ENCODE peak calls at places on chromosomes 6 and 20, in six cellular contexts. A, F, U, O, P and M are unnamed samples.
A peak's percentile ranks its signal among the peaks of the same experiment; 100 is the strongest.

GRCh38 chr6:99490608-99491007 is 24.6 kb downstream of the USP45 start:
- DNase-seq in A (no peak), F (no peak), U (no peak), O (no peak), P (no peak), M (no peak)

GRCh38 chr6:53718597-53719460 is 53.3 kb upstream of the KLHL31 start:
- DNase-seq in A (peak; percentile 54), F (peak; percentile 64), U (peak; percentile 40), O (peak; percentile 44), P (peak; percentile 19), M (peak; percentile 22)

GRCh38 chr6:34200340-34200971 is 36.2 kb upstream of the HMGA1 start:
- DNase-seq in A (no peak), F (peak; percentile 31), U (no peak), O (no peak), P (no peak), M (no peak)

GRCh38 chr20:19621072-19621471 is 137.0 kb upstream of the RIN2 start:
- DNase-seq in A (no peak), F (no peak), U (no peak), O (no peak), P (no peak), M (no peak)

GRCh38 chr20:8155229-8155628 is 23.2 kb downstream of the PLCB1 start:
- DNase-seq in A (no peak), F (peak; percentile 75), U (no peak), O (no peak), P (no peak), M (no peak)

GRCh38 chr6:136036071-136036380 is 184.5 kb downstream of the PDE7B start:
- DNase-seq in A (no peak), F (no peak), U (no peak), O (no peak), P (no peak), M (no peak)

GRCh38 chr6:31114970-31115849 is 610 bp downstream of the PSORS1C1 start:
- DNase-seq in A (peak; percentile 42), F (peak; percentile 79), U (no peak), O (no peak), P (no peak), M (no peak)

GRCh38 chr6:158328446-158328845 is 16.2 kb downstream of the TULP4 start:
- DNase-seq in A (no peak), F (no peak), U (no peak), O (no peak), P (no peak), M (no peak)

GRCh38 chr6:93751969-93752368 is 332.6 kb upstream of the EPHA7 start:
- DNase-seq in A (no peak), F (no peak), U (no peak), O (no peak), P (no peak), M (no peak)

GRCh38 chr20:53599910-53600632 is 6.4 kb upstream of the ZNF217 start:
- DNase-seq in A (no peak), F (no peak), U (no peak), O (peak; percentile 11), P (no peak), M (no peak)

GRCh38 chr6:4025681-4026080 is 53.3 kb downstream of the FAM217A start:
- DNase-seq in A (no peak), F (no peak), U (no peak), O (no peak), P (no peak), M (no peak)

GRCh38 chr6:106133040-106133439 is 46.9 kb downstream of the PRDM1 start:
- DNase-seq in A (no peak), F (no peak), U (no peak), O (no peak), P (no peak), M (no peak)

GRCh38 chr6:92341224-92341623 is 1078.1 kb downstream of the EPHA7 start:
- DNase-seq in A (no peak), F (no peak), U (no peak), O (no peak), P (no peak), M (no peak)

GRCh38 chr6:92050216-92050615 is 1369.1 kb downstream of the EPHA7 start:
- DNase-seq in A (no peak), F (no peak), U (no peak), O (no peak), P (no peak), M (no peak)

GRCh38 chr6:37192669-37193068 is 22.7 kb downstream of the PIM1 start:
- DNase-seq in A (no peak), F (no peak), U (no peak), O (no peak), P (no peak), M (no peak)

GRCh38 chr20:33995053-33995816 is 1.5 kb downstream of the RALY start:
- DNase-seq in A (no peak), F (no peak), U (no peak), O (no peak), P (peak; percentile 13), M (no peak)

GRCh38 chr6:155126727-155127439 is 131.8 kb downstream of the TIAM2 start:
- DNase-seq in A (no peak), F (peak; percentile 72), U (no peak), O (no peak), P (no peak), M (no peak)

GRCh38 chr6:156826290-156826955 is 49.2 kb downstream of the ARID1B start:
- DNase-seq in A (no peak), F (no peak), U (no peak), O (no peak), P (no peak), M (no peak)

GRCh38 chr6:10412165-10412947 is 2.5 kb downstream of the TFAP2A start:
- DNase-seq in A (no peak), F (peak; percentile 92), U (no peak), O (no peak), P (peak; percentile 29), M (peak; percentile 64)

GRCh38 chr6:71197770-71198169 is 90.8 kb upstream of the OGFRL1 start:
- DNase-seq in A (no peak), F (no peak), U (no peak), O (no peak), P (no peak), M (no peak)

GRCh38 chr20:9884666-9885065 is 45.8 kb upstream of the PAK5 start:
- DNase-seq in A (no peak), F (peak; percentile 40), U (no peak), O (no peak), P (no peak), M (no peak)

DNA sequence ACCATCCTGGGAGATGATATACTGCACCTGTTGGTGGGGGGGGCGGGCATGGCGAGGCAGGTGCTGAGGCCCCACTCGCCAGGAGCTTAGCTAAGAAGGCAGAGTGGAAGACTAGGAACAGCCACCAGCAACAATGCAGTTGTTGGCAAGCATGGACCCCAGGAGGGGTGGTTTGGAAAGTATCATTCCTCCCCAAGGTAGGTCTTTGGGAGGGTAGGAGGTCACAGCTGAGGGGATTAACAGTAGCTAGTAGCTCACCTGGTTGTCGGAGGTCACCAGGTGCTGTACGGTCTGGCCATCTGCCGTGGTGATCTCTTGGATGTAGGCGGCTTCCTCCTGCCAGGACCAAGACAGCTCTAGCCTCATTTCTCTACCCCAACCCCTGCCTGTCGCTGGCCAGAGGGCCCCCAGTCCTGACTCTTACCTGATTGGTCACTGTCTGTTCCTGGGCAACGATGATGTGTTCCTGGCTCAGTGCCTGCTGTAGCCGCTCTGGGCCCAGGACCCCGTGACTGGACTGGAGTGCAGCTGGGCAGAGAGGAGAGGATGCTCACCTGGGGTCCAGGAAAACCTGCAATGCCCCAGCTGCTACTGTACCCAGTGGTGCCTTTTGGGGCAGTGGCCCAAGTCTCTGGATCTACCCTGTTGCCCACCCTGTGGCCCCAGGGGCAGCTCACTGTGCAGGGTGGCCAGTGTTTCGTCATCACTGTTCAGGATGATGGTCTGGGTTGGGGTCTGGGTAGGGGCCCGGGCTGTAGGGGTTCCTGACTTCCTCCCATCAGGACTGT is 15.3 kb downstream of the PCIF1 start:
- DNase-seq in A (no peak), F (no peak), U (no peak), O (no peak), P (no peak), M (no peak)
- TF ChIP-seq POLR2A in A (no peak), F (no peak), U (no peak), O (no peak), P (no peak), M (peak; percentile 19)

GRCh38 chr6:43271103-43271815 is 26.8 kb upstream of the SLC22A7 start:
- DNase-seq in A (no peak), F (no peak), U (no peak), O (no peak), P (no peak), M (no peak)
- TF ChIP-seq POLR2A in A (no peak), F (no peak), U (no peak), O (no peak), P (no peak), M (no peak)

GRCh38 chr20:49179368-49180277 is 8.5 kb downstream of the STAU1 start:
- DNase-seq in A (no peak), F (no peak), U (no peak), O (no peak), P (no peak), M (no peak)
- TF ChIP-seq POLR2A in A (no peak), F (no peak), U (no peak), O (no peak), P (no peak), M (no peak)

GRCh38 chr20:57702521-57702920 is 7.3 kb downstream of the PMEPA1 start:
- DNase-seq in A (no peak), F (no peak), U (no peak), O (no peak), P (no peak), M (no peak)

GRCh38 chr20:57705103-57705899 is 4.5 kb downstream of the PMEPA1 start:
- DNase-seq in A (no peak), F (no peak), U (no peak), O (no peak), P (no peak), M (no peak)

GRCh38 chr20:57703013-57703412 is 6.8 kb downstream of the PMEPA1 start:
- DNase-seq in A (no peak), F (no peak), U (no peak), O (no peak), P (no peak), M (no peak)

GRCh38 chr20:57702091-57702490 is 7.7 kb downstream of the PMEPA1 start:
- DNase-seq in A (no peak), F (no peak), U (no peak), O (no peak), P (no peak), M (no peak)

DNA sequence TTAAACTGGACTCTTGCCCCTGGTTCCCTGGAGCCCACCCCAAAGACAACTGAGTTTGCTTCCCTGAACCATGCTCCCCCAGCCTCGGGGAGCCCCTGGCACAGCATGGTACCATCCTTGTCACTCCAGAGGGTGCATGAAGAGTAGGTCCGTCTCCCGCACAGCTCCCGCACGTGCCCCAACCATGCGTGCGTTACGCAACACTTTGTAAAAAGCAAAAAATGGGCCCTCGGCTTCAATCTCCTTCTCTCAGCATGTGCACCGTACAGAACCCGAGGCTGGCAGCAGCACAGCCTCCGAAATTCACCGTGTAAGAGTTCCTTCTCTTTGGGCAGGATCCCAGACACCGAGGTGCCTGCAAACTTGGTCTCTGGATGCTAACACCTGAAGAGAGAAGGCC is 5.6 kb downstream of the PMEPA1 start:
- DNase-seq in A (no peak), F (no peak), U (no peak), O (no peak), P (no peak), M (no peak)
- TF ChIP-seq POLR2A in A (no peak), F (no peak), U (no peak), O (no peak), P (no peak), M (no peak)